ENCODE peak calls at places on chromosomes 1 and 21, in four cellular contexts. L, N, W and M are unnamed samples. For H3K4me1, the result is how much of the 10 kb centered on the place peaks cover.

GRCh38 chr1:59570524-59570923 is 244.2 kb upstream of the HOOK1 start:
- DNase-seq in L (peak), N (peak), W (no peak), M (no peak)

GRCh38 chr1:193143285-193143684 is 21.5 kb downstream of the CDC73 start:
- DNase-seq in L (peak), N (no peak), W (no peak), M (no peak)

GRCh38 chr1:54081306-54082270 is 28.2 kb downstream of the TCEANC2 start:
- DNase-seq in L (peak), N (peak), W (peak), M (no peak)

GRCh38 chr1:10980094-10980577 is 32.3 kb upstream of the TARDBP start:
- DNase-seq in L (peak), N (peak), W (peak), M (no peak)

GRCh38 chr21:34195365-34195764 is 122.0 kb downstream of the MRPS6 start:
- DNase-seq in L (no peak), N (no peak), W (no peak), M (no peak)

GRCh38 chr1:2468041-2468472 is 8.0 kb upstream of the PLCH2 start:
- DNase-seq in L (peak), N (no peak), W (no peak), M (no peak)

GRCh38 chr1:85027242-85027983 is 20.9 kb downstream of the MCOLN3 start:
- DNase-seq in L (peak), N (no peak), W (no peak), M (no peak)

GRCh38 chr1:12144236-12144635 is 22.6 kb upstream of the TNFRSF1B start:
- DNase-seq in L (no peak), N (peak), W (no peak), M (no peak)

GRCh38 chr1:242890211-242890741 is 364.8 kb downstream of the CEP170 start:
- DNase-seq in L (no peak), N (no peak), W (no peak), M (no peak)

DNA sequence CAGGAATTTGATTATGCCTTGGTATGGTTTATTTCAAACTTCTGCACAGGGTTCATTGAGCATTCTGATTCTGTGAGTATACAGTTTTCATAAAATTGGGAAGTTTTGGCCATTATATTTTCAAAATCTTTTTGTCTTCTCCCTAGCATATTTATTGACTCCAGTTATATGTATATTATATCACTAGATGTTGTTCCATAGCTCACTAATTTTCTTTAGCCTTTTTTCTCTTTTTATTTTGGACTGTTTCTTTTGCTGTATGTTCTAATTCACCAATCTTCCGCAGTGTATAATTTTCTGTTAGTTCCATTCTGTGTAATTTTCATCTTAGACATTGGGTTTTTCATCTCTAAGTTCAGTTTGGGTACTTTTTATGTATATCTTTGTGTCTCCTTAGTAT is 31.9 kb downstream of the ZMYM4 start:
- DNase-seq in L (no peak), N (no peak), W (no peak), M (no peak)
- H3K4me1 ChIP-seq in L (under half), N (under half), W (under half), M (under half)

GRCh38 chr1:74733616-74734484 is 898 bp downstream of the TYW3 start:
- DNase-seq in L (peak), N (peak), W (no peak), M (no peak)

GRCh38 chr1:74729741-74730478 is 2.9 kb downstream of the CRYZ start:
- DNase-seq in L (peak), N (no peak), W (no peak), M (no peak)

GRCh38 chr1:74737360-74737759 is 4.4 kb downstream of the TYW3 start:
- DNase-seq in L (no peak), N (no peak), W (no peak), M (no peak)

GRCh38 chr1:74731399-74732052 is 1.3 kb downstream of the CRYZ start:
- DNase-seq in L (peak), N (no peak), W (peak), M (no peak)

GRCh38 chr1:74732960-74733615 is at the start of the genes CRYZ and TYW3:
- DNase-seq in L (peak), N (peak), W (peak), M (peak)
- TF ChIP-seq POLR2A in L (peak), N (peak), W (no peak), M (no peak)

DNA sequence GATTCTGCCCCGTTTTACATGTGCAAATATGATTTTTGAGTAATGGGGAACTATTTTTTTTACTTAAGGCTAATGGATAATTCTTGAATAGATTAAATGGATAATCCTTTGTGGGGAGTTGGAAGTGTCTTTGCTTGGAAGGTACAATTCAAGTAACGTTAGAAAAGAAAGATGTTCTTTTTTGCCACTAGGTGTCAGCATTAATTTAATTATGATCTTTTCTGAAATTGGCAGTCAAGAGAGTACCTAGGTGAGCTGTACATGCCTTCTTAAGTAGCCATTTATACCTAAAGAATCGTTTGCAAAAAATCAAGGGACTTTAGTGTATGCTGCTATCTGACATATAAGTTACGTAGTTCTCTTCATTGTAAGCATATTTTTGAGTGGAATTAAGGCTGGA is 2.2 kb downstream of the FBXO28 start:
- DNase-seq in L (peak), N (no peak), W (no peak), M (no peak)
- TF ChIP-seq CTCF in L (peak), N (peak), W (no peak), M (peak)

DNA sequence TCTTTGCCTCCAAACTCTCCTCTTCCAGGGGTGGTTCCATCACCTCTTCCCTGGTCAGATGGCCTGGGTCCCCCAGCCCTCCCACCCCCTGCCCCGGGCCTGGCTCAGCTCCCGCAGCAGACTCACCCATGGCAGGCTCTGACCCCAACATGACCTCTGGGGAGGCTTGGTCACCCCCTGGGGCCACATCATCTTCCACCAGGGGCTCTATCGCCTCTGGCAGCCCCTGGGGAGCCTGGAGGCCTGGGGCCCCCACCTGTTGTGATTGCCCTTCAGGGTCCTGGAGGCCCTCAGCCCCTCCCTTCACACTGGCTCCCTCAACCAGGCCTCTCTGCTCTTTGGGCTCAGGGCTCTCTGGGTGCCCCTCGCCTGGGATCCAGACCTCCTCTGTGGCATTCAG is 6.4 kb downstream of the NES start:
- DNase-seq in L (no peak), N (no peak), W (no peak), M (no peak)
- H3K4me1 ChIP-seq in L (under half), N (under half), W (under half), M (under half)

GRCh38 chr1:19442150-19443096 is 42.9 kb downstream of the CAPZB start:
- DNase-seq in L (peak), N (no peak), W (no peak), M (no peak)
- TF ChIP-seq POLR2A in L (no peak), N (no peak), W (no peak), M (no peak)

GRCh38 chr1:208600456-208600855 is 356.3 kb upstream of the PLXNA2 start:
- DNase-seq in L (no peak), N (no peak), W (no peak), M (no peak)
- TF ChIP-seq CTCF in L (no peak), N (no peak), W (no peak), M (no peak)

GRCh38 chr1:234722904-234723588 is 113.1 kb upstream of the IRF2BP2 start:
- DNase-seq in L (peak), N (peak), W (peak), M (peak)
- H3K4me1 ChIP-seq in L (half or more), N (half or more), W (half or more), M (half or more)

GRCh38 chr1:150976401-150976821 is 1.8 kb upstream of the CERS2 start:
- DNase-seq in L (no peak), N (no peak), W (no peak), M (no peak)

GRCh38 chr1:150976879-150977694 is 2.5 kb upstream of the CERS2 start:
- DNase-seq in L (no peak), N (peak), W (peak), M (peak)

GRCh38 chr1:150973258-150973825 is 1.3 kb downstream of the CERS2 start:
- DNase-seq in L (no peak), N (peak), W (peak), M (peak)

GRCh38 chr1:150973826-150974579 is 632 bp downstream of the CERS2 start:
- DNase-seq in L (no peak), N (peak), W (peak), M (peak)

DNA sequence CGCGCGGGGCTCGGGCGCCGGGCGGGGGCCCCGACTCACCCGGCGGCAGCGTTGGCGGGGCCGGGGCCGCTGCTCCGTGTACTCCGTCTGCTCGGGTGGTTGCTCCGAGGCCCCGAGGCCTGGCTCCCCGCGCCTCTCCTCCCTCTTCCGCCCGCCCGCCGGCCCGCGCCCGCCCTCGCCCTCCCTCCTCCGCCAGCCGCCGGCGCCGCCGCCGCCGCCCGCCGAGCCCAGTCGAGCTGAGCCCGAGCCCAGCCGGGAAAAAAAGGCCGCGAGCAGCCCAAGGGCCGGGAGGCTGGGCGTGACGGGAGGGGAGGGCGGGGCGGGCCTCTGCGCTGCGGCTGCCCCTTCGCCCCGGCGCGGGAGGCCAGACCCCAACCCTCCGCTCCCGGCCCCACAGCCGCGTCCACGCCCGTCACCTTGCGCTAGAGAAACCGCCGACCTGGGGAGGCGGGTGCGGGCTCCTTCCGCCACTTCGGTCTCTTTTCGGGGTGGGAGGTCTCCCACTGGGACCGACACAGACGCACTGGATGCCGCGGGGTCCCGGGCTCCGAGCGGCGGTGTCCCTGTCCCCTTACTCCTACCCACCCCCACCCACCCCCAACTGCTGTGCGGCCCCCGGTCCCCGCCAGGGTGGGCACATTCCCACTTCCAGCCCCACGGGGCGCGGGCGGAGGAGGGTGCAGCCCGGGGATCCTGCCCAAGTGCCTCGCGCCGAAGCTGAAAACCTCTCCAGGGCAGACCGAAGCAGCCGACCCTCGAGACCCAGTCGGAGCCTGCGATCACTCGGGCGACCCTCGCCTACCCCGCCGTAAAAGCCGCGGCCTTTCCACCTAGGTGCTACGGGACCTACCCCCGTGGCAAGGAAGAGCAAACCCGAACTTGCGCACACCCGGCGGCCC is at the start of gene CERS2:
- DNase-seq in L (peak), N (peak), W (peak), M (peak)
- TF ChIP-seq POLR2A in L (peak), N (no peak), W (no peak), M (peak)

DNA sequence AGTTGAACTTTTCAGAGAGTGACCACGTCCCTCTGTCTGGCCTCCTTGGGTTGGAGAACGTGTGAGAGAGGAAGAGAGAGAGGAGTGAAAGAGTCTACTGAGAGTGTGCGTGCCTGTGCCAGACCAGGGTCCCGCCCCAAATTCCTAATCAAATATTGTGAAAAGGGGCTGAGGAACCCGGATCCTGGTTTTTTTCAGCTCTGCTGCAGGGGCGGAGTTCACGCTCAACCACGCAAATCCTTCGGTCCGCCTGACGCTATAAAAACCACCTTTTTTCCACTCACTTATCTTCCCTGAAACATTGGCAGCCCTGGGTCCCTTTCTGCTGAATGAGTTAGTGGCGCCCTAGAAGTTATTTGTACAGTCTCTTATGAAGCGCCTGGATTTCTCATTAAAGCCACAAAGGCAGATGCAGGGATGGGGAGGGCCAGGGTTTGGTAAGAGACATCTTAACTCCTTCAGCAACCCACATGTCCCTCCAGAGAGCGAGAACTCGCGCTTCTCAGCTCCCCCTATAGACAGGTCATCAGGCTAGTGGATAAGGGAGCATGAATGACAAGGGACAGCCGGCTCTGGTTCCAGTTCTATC is at the start of gene FMOD:
- DNase-seq in L (peak), N (peak), W (peak), M (peak)
- TF ChIP-seq CTCF in L (no peak), N (no peak), W (no peak), M (no peak)